ENCODE peak calls at places on chromosomes 1 and 21, in seven cellular contexts. One of them, this sample, is unnamed.

GRCh38 chr1:242554577-242554976 is 30.1 kb upstream of the PLD5 start:
- DNase-seq in GM12865: no peak
- DNase-seq in heart left ventricle: no peak
- DNase-seq in cardiac fibroblast: no peak
- DNase-seq in NCI-H1930: no peak
- DNase-seq in adipocyte: no peak
- DNase-seq in spleen: no peak
- DNase-seq in this sample: no peak

GRCh38 chr1:110058591-110058990 is 11.9 kb downstream of the ALX3 start:
- DNase-seq in adipocyte: peak
- DNase-seq in cardiac fibroblast: no peak
- DNase-seq in heart left ventricle: no peak
- DNase-seq in NCI-H1930: no peak
- DNase-seq in spleen: no peak
- DNase-seq in GM12865: no peak
- DNase-seq in this sample: no peak

GRCh38 chr21:45228171-45228641 is 59.5 kb downstream of the POFUT2 start:
- DNase-seq in spleen: no peak
- DNase-seq in NCI-H1930: no peak
- DNase-seq in GM12865: no peak
- DNase-seq in adipocyte: peak
- DNase-seq in cardiac fibroblast: peak
- DNase-seq in heart left ventricle: no peak
- DNase-seq in this sample: peak

GRCh38 chr1:179817789-179818188 is 59.8 kb downstream of the TOR1AIP2 start:
- DNase-seq in heart left ventricle: peak
- DNase-seq in NCI-H1930: no peak
- DNase-seq in adipocyte: peak
- DNase-seq in GM12865: no peak
- DNase-seq in cardiac fibroblast: peak
- DNase-seq in spleen: peak
- DNase-seq in this sample: no peak

GRCh38 chr21:46142581-46143473 is 12.6 kb downstream of the FTCD start:
- DNase-seq in spleen: peak
- DNase-seq in NCI-H1930: no peak
- DNase-seq in heart left ventricle: no peak
- DNase-seq in GM12865: no peak
- DNase-seq in cardiac fibroblast: no peak
- DNase-seq in adipocyte: no peak
- DNase-seq in this sample: no peak

GRCh38 chr1:40824591-40825429 is 37.4 kb downstream of the CITED4 start:
- DNase-seq in cardiac fibroblast: peak
- DNase-seq in heart left ventricle: no peak
- DNase-seq in spleen: no peak
- DNase-seq in NCI-H1930: no peak
- DNase-seq in GM12865: no peak
- DNase-seq in adipocyte: peak
- DNase-seq in this sample: no peak

GRCh38 chr1:152502496-152503180 is 8.0 kb upstream of the LCE5A start:
- DNase-seq in heart left ventricle: no peak
- DNase-seq in GM12865: no peak
- DNase-seq in cardiac fibroblast: no peak
- DNase-seq in spleen: no peak
- DNase-seq in adipocyte: no peak
- DNase-seq in NCI-H1930: no peak
- DNase-seq in this sample: no peak

GRCh38 chr1:213171711-213172110 is 120.7 kb downstream of the RPS6KC1 start:
- DNase-seq in cardiac fibroblast: no peak
- DNase-seq in heart left ventricle: no peak
- DNase-seq in NCI-H1930: no peak
- DNase-seq in adipocyte: no peak
- DNase-seq in spleen: no peak
- DNase-seq in GM12865: no peak
- DNase-seq in this sample: no peak

GRCh38 chr1:209653915-209654351 is 1.7 kb upstream of the LAMB3 start:
- DNase-seq in NCI-H1930: no peak
- DNase-seq in heart left ventricle: no peak
- DNase-seq in spleen: no peak
- DNase-seq in GM12865: no peak
- DNase-seq in adipocyte: no peak
- DNase-seq in cardiac fibroblast: no peak
- DNase-seq in this sample: no peak

GRCh38 chr1:226921504-226921903 is 18.6 kb upstream of the COQ8A start:
- DNase-seq in heart left ventricle: no peak
- DNase-seq in spleen: no peak
- DNase-seq in GM12865: no peak
- DNase-seq in adipocyte: no peak
- DNase-seq in NCI-H1930: no peak
- DNase-seq in cardiac fibroblast: no peak
- DNase-seq in this sample: no peak

GRCh38 chr21:45320261-45320990 is 32.7 kb upstream of the POFUT2 start:
- DNase-seq in spleen: peak
- DNase-seq in NCI-H1930: no peak
- DNase-seq in adipocyte: no peak
- DNase-seq in heart left ventricle: no peak
- DNase-seq in cardiac fibroblast: no peak
- DNase-seq in GM12865: no peak
- DNase-seq in this sample: no peak

GRCh38 chr1:182330303-182330702 is 61.3 kb downstream of the GLUL start:
- DNase-seq in heart left ventricle: no peak
- DNase-seq in cardiac fibroblast: peak
- DNase-seq in NCI-H1930: no peak
- DNase-seq in adipocyte: peak
- DNase-seq in spleen: no peak
- DNase-seq in GM12865: no peak
- DNase-seq in this sample: no peak

GRCh38 chr1:78141522-78142231 is 95.9 kb downstream of the GIPC2 start:
- DNase-seq in NCI-H1930: no peak
- DNase-seq in adipocyte: no peak
- DNase-seq in cardiac fibroblast: no peak
- DNase-seq in GM12865: peak
- DNase-seq in spleen: no peak
- DNase-seq in heart left ventricle: no peak
- DNase-seq in this sample: no peak

GRCh38 chr1:119542492-119542946 is 35.5 kb downstream of the HSD3B1 start:
- DNase-seq in adipocyte: no peak
- DNase-seq in GM12865: no peak
- DNase-seq in cardiac fibroblast: peak
- DNase-seq in heart left ventricle: no peak
- DNase-seq in NCI-H1930: no peak
- DNase-seq in spleen: no peak
- DNase-seq in this sample: peak

GRCh38 chr1:7508830-7509508 is 262.1 kb upstream of the VAMP3 start:
- DNase-seq in heart left ventricle: no peak
- DNase-seq in NCI-H1930: no peak
- DNase-seq in GM12865: no peak
- DNase-seq in adipocyte: no peak
- DNase-seq in spleen: no peak
- DNase-seq in cardiac fibroblast: no peak
- DNase-seq in this sample: no peak

GRCh38 chr1:68128157-68128556 is 77.7 kb upstream of the DIRAS3 start:
- DNase-seq in spleen: no peak
- DNase-seq in cardiac fibroblast: peak
- DNase-seq in NCI-H1930: no peak
- DNase-seq in GM12865: peak
- DNase-seq in adipocyte: peak
- DNase-seq in heart left ventricle: no peak
- DNase-seq in this sample: no peak

GRCh38 chr21:38377165-38378093 is 120.6 kb downstream of the KCNJ15 start:
- DNase-seq in cardiac fibroblast: no peak
- DNase-seq in adipocyte: peak
- DNase-seq in heart left ventricle: no peak
- DNase-seq in GM12865: no peak
- DNase-seq in NCI-H1930: no peak
- DNase-seq in spleen: no peak
- DNase-seq in this sample: no peak

GRCh38 chr1:2417833-2418225 is 5.5 kb upstream of the PEX10 start:
- DNase-seq in NCI-H1930: no peak
- DNase-seq in cardiac fibroblast: no peak
- DNase-seq in heart left ventricle: no peak
- DNase-seq in adipocyte: no peak
- DNase-seq in spleen: no peak
- DNase-seq in GM12865: no peak
- DNase-seq in this sample: no peak

GRCh38 chr1:111274653-111275052 is 16.0 kb upstream of the CHIA start:
- DNase-seq in adipocyte: peak
- DNase-seq in GM12865: peak
- DNase-seq in NCI-H1930: no peak
- DNase-seq in spleen: no peak
- DNase-seq in cardiac fibroblast: no peak
- DNase-seq in heart left ventricle: no peak
- DNase-seq in this sample: no peak

GRCh38 chr1:213095467-213095866 is 44.4 kb downstream of the RPS6KC1 start:
- DNase-seq in spleen: no peak
- DNase-seq in heart left ventricle: no peak
- DNase-seq in NCI-H1930: no peak
- DNase-seq in GM12865: no peak
- DNase-seq in cardiac fibroblast: no peak
- DNase-seq in adipocyte: no peak
- DNase-seq in this sample: no peak

GRCh38 chr1:193677874-193678273 is 491.5 kb upstream of the B3GALT2 start:
- DNase-seq in cardiac fibroblast: peak
- DNase-seq in heart left ventricle: no peak
- DNase-seq in NCI-H1930: no peak
- DNase-seq in GM12865: no peak
- DNase-seq in spleen: no peak
- DNase-seq in adipocyte: no peak
- DNase-seq in this sample: no peak

GRCh38 chr1:2074944-2075740 is 24.9 kb downstream of the PRKCZ start:
- DNase-seq in NCI-H1930: no peak
- DNase-seq in cardiac fibroblast: no peak
- DNase-seq in GM12865: no peak
- DNase-seq in adipocyte: no peak
- DNase-seq in spleen: no peak
- DNase-seq in heart left ventricle: no peak
- DNase-seq in this sample: no peak

GRCh38 chr1:85460555-85461088 is 4.3 kb downstream of the DDAH1 start:
- DNase-seq in adipocyte: no peak
- DNase-seq in cardiac fibroblast: no peak
- DNase-seq in spleen: no peak
- DNase-seq in NCI-H1930: no peak
- DNase-seq in heart left ventricle: no peak
- DNase-seq in GM12865: no peak
- DNase-seq in this sample: no peak

GRCh38 chr1:168879906-168880734 is 151.1 kb upstream of the DPT start:
- DNase-seq in heart left ventricle: peak
- DNase-seq in spleen: no peak
- DNase-seq in cardiac fibroblast: peak
- DNase-seq in NCI-H1930: no peak
- DNase-seq in GM12865: no peak
- DNase-seq in adipocyte: peak
- DNase-seq in this sample: peak

GRCh38 chr21:43369124-43369523 is 57.8 kb downstream of the SIK1 start:
- DNase-seq in heart left ventricle: no peak
- DNase-seq in NCI-H1930: no peak
- DNase-seq in GM12865: peak
- DNase-seq in adipocyte: peak
- DNase-seq in spleen: no peak
- DNase-seq in cardiac fibroblast: peak
- DNase-seq in this sample: no peak

GRCh38 chr1:113452921-113453770 is 62.8 kb downstream of the MAGI3 start:
- DNase-seq in spleen: no peak
- DNase-seq in cardiac fibroblast: peak
- DNase-seq in NCI-H1930: no peak
- DNase-seq in adipocyte: peak
- DNase-seq in heart left ventricle: no peak
- DNase-seq in GM12865: peak
- DNase-seq in this sample: no peak

GRCh38 chr1:245956225-245956624 is 550.9 kb downstream of the SMYD3 start:
- DNase-seq in adipocyte: no peak
- DNase-seq in GM12865: no peak
- DNase-seq in spleen: peak
- DNase-seq in cardiac fibroblast: no peak
- DNase-seq in NCI-H1930: no peak
- DNase-seq in heart left ventricle: no peak
- DNase-seq in this sample: no peak

GRCh38 chr1:81832573-81832972 is 31.8 kb downstream of the ADGRL2 start:
- DNase-seq in adipocyte: peak
- DNase-seq in cardiac fibroblast: peak
- DNase-seq in spleen: no peak
- DNase-seq in GM12865: no peak
- DNase-seq in NCI-H1930: no peak
- DNase-seq in heart left ventricle: no peak
- DNase-seq in this sample: no peak

GRCh38 chr1:21537511-21537931 is 28.3 kb downstream of the ALPL start:
- DNase-seq in NCI-H1930: no peak
- DNase-seq in spleen: peak
- DNase-seq in GM12865: no peak
- DNase-seq in cardiac fibroblast: no peak
- DNase-seq in heart left ventricle: peak
- DNase-seq in adipocyte: no peak
- DNase-seq in this sample: no peak

GRCh38 chr1:119829636-119830035 is 18.4 kb upstream of the REG4 start:
- DNase-seq in heart left ventricle: no peak
- DNase-seq in GM12865: no peak
- DNase-seq in NCI-H1930: no peak
- DNase-seq in cardiac fibroblast: no peak
- DNase-seq in spleen: no peak
- DNase-seq in adipocyte: no peak
- DNase-seq in this sample: no peak

GRCh38 chr1:64917328-64917861 is 49.0 kb downstream of the JAK1 start:
- DNase-seq in heart left ventricle: peak
- DNase-seq in NCI-H1930: no peak
- DNase-seq in GM12865: no peak
- DNase-seq in cardiac fibroblast: peak
- DNase-seq in adipocyte: peak
- DNase-seq in spleen: no peak
- DNase-seq in this sample: peak

GRCh38 chr1:41015281-41015680 is 6.2 kb downstream of the SLFNL1 start:
- DNase-seq in NCI-H1930: no peak
- DNase-seq in heart left ventricle: no peak
- DNase-seq in adipocyte: no peak
- DNase-seq in spleen: no peak
- DNase-seq in cardiac fibroblast: no peak
- DNase-seq in GM12865: no peak
- DNase-seq in this sample: no peak

GRCh38 chr1:70487910-70488665 is 77.0 kb downstream of the CTH start:
- DNase-seq in heart left ventricle: no peak
- DNase-seq in GM12865: peak
- DNase-seq in NCI-H1930: no peak
- DNase-seq in adipocyte: peak
- DNase-seq in cardiac fibroblast: peak
- DNase-seq in spleen: no peak
- DNase-seq in this sample: no peak

GRCh38 chr1:184888505-184888904 is 85.8 kb downstream of the NIBAN1 start:
- DNase-seq in adipocyte: peak
- DNase-seq in NCI-H1930: no peak
- DNase-seq in GM12865: no peak
- DNase-seq in heart left ventricle: no peak
- DNase-seq in cardiac fibroblast: peak
- DNase-seq in spleen: no peak
- DNase-seq in this sample: no peak

GRCh38 chr1:48903291-48903690 is 126.6 kb upstream of the BEND5 start:
- DNase-seq in GM12865: no peak
- DNase-seq in NCI-H1930: no peak
- DNase-seq in spleen: no peak
- DNase-seq in cardiac fibroblast: no peak
- DNase-seq in heart left ventricle: no peak
- DNase-seq in adipocyte: no peak
- DNase-seq in this sample: no peak

GRCh38 chr1:44407430-44408180 is 2.5 kb downstream of the RNF220 start:
- DNase-seq in NCI-H1930: no peak
- DNase-seq in cardiac fibroblast: no peak
- DNase-seq in heart left ventricle: no peak
- DNase-seq in adipocyte: peak
- DNase-seq in spleen: peak
- DNase-seq in GM12865: no peak
- DNase-seq in this sample: no peak

GRCh38 chr1:112706505-112707216 is at the start of gene RHOC:
- DNase-seq in adipocyte: peak
- DNase-seq in NCI-H1930: peak
- DNase-seq in cardiac fibroblast: peak
- DNase-seq in GM12865: peak
- DNase-seq in spleen: peak
- DNase-seq in heart left ventricle: peak
- DNase-seq in this sample: peak

GRCh38 chr1:41626146-41626545 is 141.7 kb upstream of the EDN2 start:
- DNase-seq in heart left ventricle: no peak
- DNase-seq in cardiac fibroblast: no peak
- DNase-seq in spleen: no peak
- DNase-seq in GM12865: no peak
- DNase-seq in NCI-H1930: no peak
- DNase-seq in adipocyte: no peak
- DNase-seq in this sample: no peak

This sample was measured in PC-9.